ENCODE peak calls at places on chromosomes 5 and 9, in four cellular contexts. K, Y, A and T are unnamed samples.

GRCh38 chr5:53087171-53087570 is 22.4 kb downstream of the MOCS2 start:
- DNase-seq in K (no peak), Y (no peak), A (no peak), T (no peak)

GRCh38 chr5:135578685-135579341 is at the start of gene CXCL14:
- DNase-seq in K (no peak), Y (no peak), A (no peak), T (no peak)

GRCh38 chr5:16983972-16984371 is 47.9 kb upstream of the MYO10 start:
- DNase-seq in K (no peak), Y (no peak), A (no peak), T (no peak)

GRCh38 chr9:22079873-22080341 is 70.8 kb upstream of the CDKN2B start:
- DNase-seq in K (no peak), Y (no peak), A (peak), T (no peak)

GRCh38 chr9:6605202-6605601 is 40.3 kb downstream of the GLDC start:
- DNase-seq in K (no peak), Y (no peak), A (peak), T (no peak)

GRCh38 chr5:172584638-172585037 is 56.4 kb upstream of the NEURL1B start:
- DNase-seq in K (no peak), Y (no peak), A (no peak), T (no peak)

GRCh38 chr5:154484393-154484944 is 6.4 kb upstream of the HAND1 start:
- DNase-seq in K (no peak), Y (no peak), A (no peak), T (no peak)

GRCh38 chr5:135667662-135668061 is 88.9 kb upstream of the CXCL14 start:
- DNase-seq in K (no peak), Y (no peak), A (no peak), T (peak)

GRCh38 chr5:178351950-178352349 is 119.3 kb upstream of the PHYKPL start:
- DNase-seq in K (no peak), Y (no peak), A (no peak), T (no peak)

GRCh38 chr9:99966720-99967119 is 60.3 kb downstream of the STX17 start:
- DNase-seq in K (peak), Y (peak), A (no peak), T (peak)

GRCh38 chr5:160685695-160686094 is 166.3 kb downstream of the ATP10B start:
- DNase-seq in K (peak), Y (peak), A (peak), T (peak)

GRCh38 chr5:159912033-159912800 is 4.1 kb upstream of the ADRA1B start:
- DNase-seq in K (peak), Y (no peak), A (no peak), T (no peak)

GRCh38 chr5:1040571-1040970 is 32.0 kb downstream of the NKD2 start:
- DNase-seq in K (no peak), Y (no peak), A (no peak), T (no peak)

GRCh38 chr9:84839538-84839937 is 170.0 kb downstream of the NTRK2 start:
- DNase-seq in K (no peak), Y (no peak), A (no peak), T (no peak)

GRCh38 chr5:71483355-71483754 is 27.9 kb downstream of the BDP1 start:
- DNase-seq in K (peak), Y (no peak), A (no peak), T (peak)
- TF ChIP-seq SMC3 in K (no peak), Y (no peak), A (no peak), T (no peak)

DNA sequence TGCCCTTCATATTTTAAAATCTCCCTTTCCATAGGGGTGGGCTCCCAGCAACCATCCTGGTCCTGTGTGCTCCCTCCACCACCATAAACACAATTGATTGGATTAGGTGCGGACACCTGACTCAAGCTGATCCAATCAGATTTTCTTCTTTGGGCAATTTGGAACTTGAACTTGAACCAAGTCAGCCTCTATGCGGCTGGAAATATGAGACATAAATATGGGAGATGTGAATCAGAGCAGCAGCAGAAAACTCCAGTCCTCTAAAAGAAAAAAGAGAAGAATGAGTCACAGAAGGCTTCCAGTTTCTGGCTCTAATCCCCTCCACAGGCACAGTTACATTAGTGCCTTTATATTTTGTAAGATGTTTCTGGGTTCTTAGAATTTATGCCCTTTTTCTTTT is 306.6 kb downstream of the MLLT3 start:
- DNase-seq in K (no peak), Y (no peak), A (no peak), T (no peak)
- TF ChIP-seq JUNB in K (no peak), Y (no peak), A (no peak), T (no peak)

DNA sequence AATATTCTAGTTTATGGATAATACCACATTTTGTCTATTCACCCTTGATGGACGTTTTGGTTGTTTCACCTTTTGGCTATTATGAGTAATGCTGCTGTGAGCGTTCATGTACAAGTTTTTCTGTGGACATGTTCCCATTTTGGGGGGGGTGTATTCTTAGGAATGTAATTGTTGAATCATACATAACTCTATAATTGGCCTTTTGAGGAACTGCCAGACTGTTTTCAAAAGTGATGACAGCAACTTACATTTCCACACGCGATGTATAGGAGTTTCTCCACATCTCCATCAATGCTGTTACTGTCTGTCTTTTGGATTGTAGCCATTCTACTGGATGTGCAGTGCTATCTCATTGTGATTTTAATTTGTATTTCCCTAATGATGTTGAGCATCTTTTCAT is 69.8 kb downstream of the SLC46A2 start:
- DNase-seq in K (no peak), Y (no peak), A (no peak), T (no peak)
- TF ChIP-seq SMC3 in K (no peak), Y (no peak), A (no peak), T (no peak)

GRCh38 chr5:143074414-143074996 is 304.3 kb downstream of the ARHGAP26 start:
- DNase-seq in K (no peak), Y (no peak), A (no peak), T (no peak)
- TF ChIP-seq JUNB in K (no peak), Y (no peak), A (no peak), T (no peak)

GRCh38 chr9:110030632-110031031 is 177.3 kb downstream of the C9orf152 start:
- DNase-seq in K (peak), Y (no peak), A (no peak), T (no peak)

GRCh38 chr9:110029815-110030480 is 178.0 kb downstream of the C9orf152 start:
- DNase-seq in K (no peak), Y (no peak), A (no peak), T (no peak)

GRCh38 chr9:110027624-110028023 is 180.3 kb downstream of the C9orf152 start:
- DNase-seq in K (no peak), Y (no peak), A (no peak), T (peak)

GRCh38 chr9:110028281-110029075 is 179.5 kb downstream of the C9orf152 start:
- DNase-seq in K (no peak), Y (no peak), A (no peak), T (no peak)

DNA sequence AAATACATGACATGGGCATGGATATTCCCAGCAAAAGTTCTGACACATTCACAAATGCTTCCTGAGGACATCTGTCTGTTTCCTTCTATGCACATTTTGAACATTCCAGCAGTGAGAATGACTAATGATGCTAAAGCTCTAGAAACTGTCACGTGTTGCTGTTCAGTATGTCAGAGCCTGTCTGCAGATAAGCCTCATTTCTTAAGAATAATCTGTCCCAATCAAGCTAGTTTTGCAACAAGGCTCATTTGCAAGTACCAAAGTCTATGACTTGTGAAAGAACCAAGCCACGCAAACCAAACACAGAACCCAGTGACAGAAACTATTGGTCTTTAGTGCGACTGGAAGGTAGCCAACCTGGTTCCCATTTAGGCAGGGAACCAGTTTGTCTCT is 178.5 kb downstream of the C9orf152 start:
- DNase-seq in K (peak), Y (no peak), A (no peak), T (peak)
- TF ChIP-seq SMC3 in K (no peak), Y (no peak), A (no peak), T (peak)

DNA sequence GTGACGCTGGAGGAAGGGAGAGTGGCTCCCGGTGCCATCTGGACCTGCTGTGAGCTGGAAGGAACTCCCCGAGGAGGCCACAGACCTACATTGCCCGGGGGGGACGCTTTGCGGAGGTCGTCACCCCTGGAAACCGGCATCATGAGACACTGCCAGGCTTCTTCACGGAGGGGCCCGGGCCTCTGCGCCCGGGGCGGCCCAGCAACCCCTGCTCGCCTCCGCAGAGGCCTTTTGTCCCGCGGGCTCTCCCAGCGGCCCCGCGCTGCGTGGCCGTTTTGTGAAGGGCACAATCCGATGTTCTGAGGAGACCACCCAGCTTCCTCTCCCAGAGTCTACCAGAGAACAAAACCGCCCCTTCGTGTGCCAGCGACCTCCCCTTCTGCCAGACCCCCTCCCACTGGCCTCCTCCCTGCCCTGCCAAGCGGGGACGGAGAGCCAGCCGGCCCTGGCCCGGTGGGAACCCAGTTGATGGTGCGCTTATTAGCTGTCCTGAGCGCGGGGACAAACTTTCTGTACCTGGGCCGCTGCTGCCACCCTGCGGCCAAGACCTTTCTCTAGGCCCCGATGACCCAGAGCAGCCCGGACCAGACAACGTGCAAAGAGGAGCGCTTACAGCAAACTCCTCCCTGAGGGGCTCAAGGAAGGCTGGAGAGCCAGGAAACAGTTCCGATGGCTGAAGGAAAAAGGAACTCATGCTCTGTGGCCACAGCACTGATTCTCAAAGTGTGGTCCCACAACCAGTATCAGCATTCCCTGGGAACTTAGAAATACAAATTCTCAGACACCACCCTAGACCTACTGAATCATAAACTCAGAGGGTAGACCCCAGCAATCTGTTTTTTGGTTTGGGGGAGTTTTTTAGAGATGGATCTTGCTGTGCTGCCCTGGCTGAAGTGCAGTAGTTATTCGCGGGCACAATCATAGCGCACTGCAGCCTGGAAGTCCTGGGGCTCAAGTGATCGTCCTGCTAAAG is 86.7 kb downstream of the SLC1A3 start:
- DNase-seq in K (peak), Y (peak), A (no peak), T (peak)
- TF ChIP-seq JUNB in K (no peak), Y (no peak), A (no peak), T (no peak)

GRCh38 chr9:127444921-127445850 is 6.0 kb downstream of the RPL12 start:
- DNase-seq in K (peak), Y (no peak), A (no peak), T (no peak)
- TF ChIP-seq SMC3 in K (no peak), Y (no peak), A (no peak), T (no peak)

DNA sequence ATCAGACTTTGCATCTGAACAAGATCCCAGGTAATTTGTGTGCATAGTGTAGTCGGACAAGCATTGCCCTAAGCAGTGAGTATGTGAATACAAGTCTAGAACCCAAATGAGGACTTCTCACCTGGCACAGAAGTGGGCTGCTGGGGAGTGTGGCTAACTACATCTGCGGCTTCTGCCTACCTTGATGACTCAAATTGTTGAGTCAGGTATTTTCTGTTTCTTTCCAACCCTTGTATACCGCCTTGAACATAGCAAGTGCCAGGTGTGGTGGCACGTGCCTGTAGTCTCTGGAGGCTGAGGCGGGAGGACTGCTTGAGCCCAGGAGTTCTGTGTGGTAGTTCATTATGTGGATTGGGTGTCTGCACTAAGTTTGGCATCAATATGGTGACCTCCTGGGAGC is 7.9 kb upstream of the JADE2 start:
- DNase-seq in K (no peak), Y (no peak), A (no peak), T (no peak)
- TF ChIP-seq JUNB in K (no peak), Y (no peak), A (no peak), T (no peak)

DNA sequence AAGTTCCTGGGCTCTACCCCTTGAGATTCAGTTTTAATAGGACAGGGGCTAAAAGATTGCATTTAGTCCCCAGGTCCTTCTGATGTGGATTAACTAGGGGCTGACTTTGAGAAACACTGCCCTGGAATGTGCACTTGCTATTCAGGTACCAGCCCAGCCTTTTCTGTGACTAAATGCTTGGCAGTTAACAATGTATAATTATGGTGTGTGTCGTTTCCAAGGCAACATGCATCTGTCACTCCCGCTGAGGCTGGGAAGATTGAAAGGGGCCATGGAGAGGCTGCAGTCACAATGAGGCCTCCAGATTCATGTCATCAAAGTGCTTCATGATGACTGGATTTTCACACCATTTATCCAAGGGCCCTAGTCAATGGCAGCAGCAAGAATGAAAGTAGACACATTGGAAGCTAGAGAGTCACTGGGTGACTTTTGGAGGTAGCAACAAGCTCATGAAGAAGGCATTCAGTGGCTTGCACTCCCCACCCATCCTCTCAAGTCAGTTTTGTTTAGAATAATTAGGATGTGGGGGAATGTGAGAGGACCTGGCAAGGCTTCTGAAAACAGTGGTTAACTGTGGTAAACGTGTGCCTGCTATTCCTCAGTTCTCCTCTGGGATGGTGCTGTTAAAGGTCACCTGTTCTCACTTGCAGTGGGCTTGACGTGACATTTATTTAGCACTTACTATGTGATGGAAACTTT is 28.3 kb downstream of the RAI14 start:
- DNase-seq in K (peak), Y (no peak), A (no peak), T (peak)
- TF ChIP-seq SMC3 in K (no peak), Y (no peak), A (no peak), T (no peak)

GRCh38 chr5:133269707-133270106 is 217.9 kb downstream of the HSPA4 start:
- DNase-seq in K (no peak), Y (no peak), A (no peak), T (no peak)
- TF ChIP-seq JUNB in K (no peak), Y (no peak), A (no peak), T (no peak)